ENCODE peak calls at places on chromosomes 1 and 21, in ten cellular contexts. One of them, this sample, is unnamed.

GRCh38 chr1:4599951-4600481 is 54.4 kb upstream of the AJAP1 start:
- DNase-seq in stomach: peak; percentile 20
- DNase-seq in stimulated activated CD4-positive, alpha-beta T cell treated with anti-CD3 and anti-CD28 coated beads, TNF-alpha, amount 100 ng/mL, for 4 hours: no peak
- DNase-seq in effector CD4-positive, alpha-beta T cell: no peak
- DNase-seq in EL: no peak
- DNase-seq in adrenal gland: no peak
- DNase-seq in C1 segment of cervical spinal cord: no peak
- DNase-seq in HS-5: no peak
- DNase-seq in stromal cell of bone marrow: no peak
- DNase-seq in HEK293T: no peak
- DNase-seq in this sample: no peak

GRCh38 chr1:200971955-200972711 is 51.4 kb downstream of the KIF21B start:
- DNase-seq in stomach: peak; percentile 70
- DNase-seq in stimulated activated CD4-positive, alpha-beta T cell treated with anti-CD3 and anti-CD28 coated beads, TNF-alpha, amount 100 ng/mL, for 4 hours: peak; percentile 39
- DNase-seq in effector CD4-positive, alpha-beta T cell: peak; percentile 57
- DNase-seq in EL: peak; percentile 70
- DNase-seq in adrenal gland: peak; percentile 65
- DNase-seq in C1 segment of cervical spinal cord: peak; percentile 32
- DNase-seq in HS-5: no peak
- DNase-seq in stromal cell of bone marrow: peak; percentile 13
- DNase-seq in HEK293T: peak; percentile 89
- DNase-seq in this sample: no peak

GRCh38 chr1:201754353-201754752 is 74.6 kb upstream of the IPO9 start:
- DNase-seq in stomach: no peak
- DNase-seq in stimulated activated CD4-positive, alpha-beta T cell treated with anti-CD3 and anti-CD28 coated beads, TNF-alpha, amount 100 ng/mL, for 4 hours: no peak
- DNase-seq in effector CD4-positive, alpha-beta T cell: no peak
- DNase-seq in EL: no peak
- DNase-seq in adrenal gland: no peak
- DNase-seq in C1 segment of cervical spinal cord: no peak
- DNase-seq in HS-5: no peak
- DNase-seq in stromal cell of bone marrow: no peak
- DNase-seq in HEK293T: no peak
- DNase-seq in this sample: no peak

GRCh38 chr1:87950369-87950768 is 621.7 kb downstream of the LMO4 start:
- DNase-seq in stomach: no peak
- DNase-seq in stimulated activated CD4-positive, alpha-beta T cell treated with anti-CD3 and anti-CD28 coated beads, TNF-alpha, amount 100 ng/mL, for 4 hours: no peak
- DNase-seq in effector CD4-positive, alpha-beta T cell: no peak
- DNase-seq in EL: no peak
- DNase-seq in adrenal gland: no peak
- DNase-seq in C1 segment of cervical spinal cord: peak; percentile 14
- DNase-seq in HS-5: no peak
- DNase-seq in stromal cell of bone marrow: no peak
- DNase-seq in HEK293T: no peak
- DNase-seq in this sample: no peak

GRCh38 chr1:145729661-145730436 is 10.6 kb downstream of the CD160 start:
- DNase-seq in stomach: no peak
- DNase-seq in stimulated activated CD4-positive, alpha-beta T cell treated with anti-CD3 and anti-CD28 coated beads, TNF-alpha, amount 100 ng/mL, for 4 hours: no peak
- DNase-seq in effector CD4-positive, alpha-beta T cell: no peak
- DNase-seq in EL: no peak
- DNase-seq in adrenal gland: no peak
- DNase-seq in C1 segment of cervical spinal cord: no peak
- DNase-seq in HS-5: no peak
- DNase-seq in stromal cell of bone marrow: no peak
- DNase-seq in HEK293T: no peak
- DNase-seq in this sample: no peak

GRCh38 chr1:156096640-156097391 is 14.6 kb upstream of the MEX3A start:
- DNase-seq in stomach: peak; percentile 92
- DNase-seq in stimulated activated CD4-positive, alpha-beta T cell treated with anti-CD3 and anti-CD28 coated beads, TNF-alpha, amount 100 ng/mL, for 4 hours: peak; percentile 64
- DNase-seq in effector CD4-positive, alpha-beta T cell: peak; percentile 86
- DNase-seq in EL: peak; percentile 86
- DNase-seq in adrenal gland: peak; percentile 93
- DNase-seq in C1 segment of cervical spinal cord: peak; percentile 71
- DNase-seq in HS-5: peak; percentile 52
- DNase-seq in stromal cell of bone marrow: peak; percentile 86
- DNase-seq in HEK293T: peak; percentile 92
- DNase-seq in this sample: no peak

GRCh38 chr1:25889470-25889869 is 14.0 kb upstream of the PAQR7 start:
- DNase-seq in stomach: no peak
- DNase-seq in stimulated activated CD4-positive, alpha-beta T cell treated with anti-CD3 and anti-CD28 coated beads, TNF-alpha, amount 100 ng/mL, for 4 hours: no peak
- DNase-seq in effector CD4-positive, alpha-beta T cell: no peak
- DNase-seq in EL: no peak
- DNase-seq in adrenal gland: no peak
- DNase-seq in C1 segment of cervical spinal cord: no peak
- DNase-seq in HS-5: no peak
- DNase-seq in stromal cell of bone marrow: no peak
- DNase-seq in HEK293T: peak; percentile 46
- DNase-seq in this sample: no peak

GRCh38 chr21:38359090-38359489 is 102.3 kb downstream of the KCNJ15 start:
- DNase-seq in stomach: no peak
- DNase-seq in stimulated activated CD4-positive, alpha-beta T cell treated with anti-CD3 and anti-CD28 coated beads, TNF-alpha, amount 100 ng/mL, for 4 hours: no peak
- DNase-seq in effector CD4-positive, alpha-beta T cell: no peak
- DNase-seq in EL: no peak
- DNase-seq in adrenal gland: no peak
- DNase-seq in C1 segment of cervical spinal cord: no peak
- DNase-seq in HS-5: no peak
- DNase-seq in stromal cell of bone marrow: no peak
- DNase-seq in HEK293T: no peak
- DNase-seq in this sample: no peak

GRCh38 chr1:151539321-151540020 is 638 bp upstream of the TUFT1 start:
- DNase-seq in stomach: peak; percentile 95
- DNase-seq in stimulated activated CD4-positive, alpha-beta T cell treated with anti-CD3 and anti-CD28 coated beads, TNF-alpha, amount 100 ng/mL, for 4 hours: no peak
- DNase-seq in effector CD4-positive, alpha-beta T cell: no peak
- DNase-seq in EL: peak; percentile 95
- DNase-seq in adrenal gland: peak; percentile 86
- DNase-seq in C1 segment of cervical spinal cord: no peak
- DNase-seq in HS-5: peak; percentile 73
- DNase-seq in stromal cell of bone marrow: peak; percentile 78
- DNase-seq in HEK293T: peak; percentile 67
- DNase-seq in this sample: peak; percentile 96

GRCh38 chr21:36847189-36847588 is 119.3 kb downstream of the HLCS start:
- DNase-seq in stomach: no peak
- DNase-seq in stimulated activated CD4-positive, alpha-beta T cell treated with anti-CD3 and anti-CD28 coated beads, TNF-alpha, amount 100 ng/mL, for 4 hours: no peak
- DNase-seq in effector CD4-positive, alpha-beta T cell: no peak
- DNase-seq in EL: peak; percentile 82
- DNase-seq in adrenal gland: no peak
- DNase-seq in C1 segment of cervical spinal cord: no peak
- DNase-seq in HS-5: no peak
- DNase-seq in stromal cell of bone marrow: peak; percentile 59
- DNase-seq in HEK293T: no peak
- DNase-seq in this sample: peak; percentile 43